ENCODE peak calls at places on chromosomes 3 and 15, in eight cellular contexts. O is cerebellar cortex; T is stimulated activated CD4-positive, alpha-beta T cell treated with anti-CD3 and anti-CD28 coated beads, Interleukin-15, amount 100 ng/mL, for 24 hours; M is C1 segment of cervical spinal cord; R is neural crest cell; B is ACHN; P is choroid plexus epithelial cell; C is cardiac fibroblast. F is an unnamed sample.
A peak's percentile ranks its signal among the peaks of the same experiment; 100 is the strongest.

GRCh38 chr3:142586803-142587406 is 8.4 kb upstream of the ATR start:
- DNase-seq in M (peak; percentile 11), P (peak; percentile 85), C (peak; percentile 89), T (no peak), B (peak; percentile 79), R (peak; percentile 28), O (peak; percentile 74), F (peak; percentile 72)

GRCh38 chr15:80780416-80781221 is 1.4 kb downstream of the CEMIP start:
- DNase-seq in M (peak; percentile 49), P (peak; percentile 67), R (peak; percentile 80), O (peak; percentile 31), C (peak; percentile 57), T (peak; percentile 50), B (peak; percentile 40), F (peak; percentile 53)

GRCh38 chr3:188336178-188336577 is 182.2 kb downstream of the LPP start:
- DNase-seq in T (no peak), P (no peak), M (no peak), C (no peak), O (no peak), B (no peak), R (no peak), F (no peak)

GRCh38 chr3:82633319-82633718 is 871.9 kb upstream of the GBE1 start:
- DNase-seq in B (no peak), M (no peak), P (peak; percentile 44), R (no peak), T (no peak), O (no peak), C (no peak), F (no peak)

GRCh38 chr15:88447206-88447605 is 20.0 kb downstream of the MRPL46 start:
- DNase-seq in O (no peak), T (no peak), C (no peak), P (no peak), M (no peak), B (no peak), R (no peak), F (no peak)

GRCh38 chr3:136644200-136644599 is 108.0 kb downstream of the STAG1 start:
- DNase-seq in B (no peak), R (no peak), C (no peak), O (no peak), M (no peak), T (no peak), P (no peak), F (no peak)

GRCh38 chr3:48558446-48559134 is 2.0 kb upstream of the PFKFB4 start:
- DNase-seq in B (no peak), T (no peak), O (no peak), C (no peak), P (no peak), R (no peak), M (no peak), F (no peak)

GRCh38 chr15:38187646-38188313 is 64.9 kb upstream of the SPRED1 start:
- DNase-seq in M (no peak), R (no peak), C (no peak), T (no peak), B (no peak), O (no peak), P (no peak), F (no peak)

GRCh38 chr3:156304406-156304805 is 184.0 kb downstream of the KCNAB1 start:
- DNase-seq in T (no peak), P (peak; percentile 56), R (no peak), C (peak; percentile 74), M (no peak), B (no peak), O (no peak), F (peak; percentile 84)

GRCh38 chr3:46996689-46997452 is 17.4 kb downstream of the NBEAL2 start:
- DNase-seq in R (no peak), B (no peak), C (no peak), T (no peak), O (no peak), M (no peak), P (peak; percentile 14), F (no peak)

GRCh38 chr15:28191832-28192231 is 92.7 kb upstream of the OCA2 start:
- DNase-seq in P (peak; percentile 87), R (peak; percentile 68), M (peak; percentile 61), O (peak; percentile 71), T (no peak), B (peak; percentile 88), C (peak; percentile 74), F (peak; percentile 85)